ENCODE peak calls at places on chromosomes 3 and 15, in eight cellular contexts. N is RWPE2; R is neuronal stem cell; H is sigmoid colon; V is HCT116; D is OCI-LY7; F is tibial nerve; I is CD8-positive, alpha-beta T cell. X is an unnamed sample.

GRCh38 chr3:143658869-143659268 is 189.4 kb downstream of the SLC9A9 start:
- DNase-seq in F (no peak), D (no peak), H (no peak), V (no peak), R (no peak), I (no peak), N (no peak), X (no peak)

GRCh38 chr15:60589728-60590127 is 110.8 kb upstream of the ICE2 start:
- DNase-seq in D (no peak), V (no peak), H (no peak), F (no peak), I (no peak), N (no peak), R (no peak), X (no peak)

GRCh38 chr3:33940149-33940548 is 141.7 kb downstream of the PDCD6IP start:
- DNase-seq in F (no peak), H (no peak), I (no peak), V (no peak), D (no peak), R (no peak), N (no peak), X (no peak)

GRCh38 chr15:89482139-89482538 is 14.2 kb downstream of the RHCG start:
- DNase-seq in H (no peak), I (no peak), N (no peak), V (no peak), F (no peak), R (no peak), D (no peak), X (no peak)

GRCh38 chr3:117052356-117052755 is 342.8 kb downstream of the TUSC7 start:
- DNase-seq in V (no peak), R (no peak), I (no peak), H (no peak), D (no peak), F (peak; percentile 14), N (no peak), X (no peak)

GRCh38 chr15:55917881-55918296 is 75.5 kb downstream of the NEDD4 start:
- DNase-seq in H (no peak), R (no peak), V (peak; percentile 35), F (no peak), D (peak; percentile 22), N (no peak), I (no peak), X (peak; percentile 53)

GRCh38 chr3:117399311-117400068 is 689.9 kb downstream of the TUSC7 start:
- DNase-seq in V (no peak), F (no peak), I (no peak), H (no peak), D (no peak), N (no peak), R (peak; percentile 17), X (no peak)

GRCh38 chr3:126476166-126476975 is 680 bp upstream of the ZXDC start:
- DNase-seq in F (peak; percentile 53), R (peak; percentile 41), V (peak; percentile 54), H (no peak), D (no peak), N (peak; percentile 74), I (no peak), X (no peak)

GRCh38 chr15:26676115-26676514 is 96.8 kb downstream of the GABRB3 start:
- DNase-seq in R (no peak), F (no peak), N (no peak), H (no peak), I (no peak), D (no peak), V (no peak), X (no peak)

GRCh38 chr3:27165348-27165747 is 203.8 kb downstream of the NEK10 start:
- DNase-seq in I (no peak), F (no peak), H (no peak), N (no peak), D (no peak), V (no peak), R (no peak), X (no peak)

GRCh38 chr3:66472313-66473134 is 28.3 kb downstream of the LRIG1 start:
- DNase-seq in N (no peak), F (no peak), D (no peak), V (no peak), R (no peak), H (no peak), I (no peak), X (no peak)

GRCh38 chr3:154540950-154541604 is 111.1 kb upstream of the GPR149 start:
- DNase-seq in N (no peak), D (no peak), H (no peak), F (no peak), I (no peak), V (no peak), R (no peak), X (no peak)

GRCh38 chr3:179194931-179195330 is 46.8 kb downstream of the PIK3CA start:
- DNase-seq in I (no peak), F (no peak), V (no peak), N (no peak), D (no peak), R (no peak), H (no peak), X (no peak)

DNA sequence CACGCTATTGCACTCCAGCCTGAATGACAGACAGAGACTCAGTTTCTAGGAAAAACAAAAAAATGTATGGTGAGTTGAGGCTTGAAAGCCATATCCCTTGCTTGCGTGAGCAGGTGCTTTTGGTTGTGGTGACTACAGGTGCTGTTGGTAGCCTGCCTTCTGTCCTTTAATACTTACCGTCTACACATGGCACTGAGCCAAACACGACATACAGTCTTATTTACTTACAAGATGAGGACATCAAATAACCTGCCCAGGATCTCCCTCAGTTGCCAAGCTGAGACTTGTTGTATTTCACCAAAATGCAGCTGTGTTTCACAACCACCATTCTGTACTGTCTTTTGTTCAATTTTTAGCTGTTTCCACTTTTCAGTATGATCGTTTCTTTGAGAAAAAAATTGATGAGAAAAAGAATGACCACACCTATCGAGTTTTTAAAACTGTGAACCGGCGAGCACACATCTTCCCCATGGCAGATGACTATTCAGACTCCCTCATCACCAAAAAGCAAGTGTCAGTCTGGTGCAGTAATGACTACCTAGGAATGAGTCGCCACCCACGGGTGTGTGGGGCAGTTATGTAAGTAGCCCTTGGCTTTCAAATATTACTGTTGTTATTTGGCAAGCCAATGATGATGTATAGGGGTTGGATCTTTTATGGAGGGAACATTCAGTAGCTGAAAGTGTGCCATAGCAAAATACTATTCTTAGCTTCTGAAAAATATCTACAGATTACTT is 6.5 kb downstream of the ALAS1 start:
- DNase-seq in I (no peak), H (no peak), V (no peak), D (no peak), R (no peak), F (no peak), N (no peak), X (no peak)
- H3K36me3 ChIP-seq in I (peaks cover 53% of the 10 kb centered on the region), H (peaks cover 69% of the 10 kb centered on the region), V (peaks cover 73% of the 10 kb centered on the region), D (peaks cover 94% of the 10 kb centered on the region), R (peaks cover 97% of the 10 kb centered on the region), F (no peaks in the 10 kb centered on the region), N (peaks cover 97% of the 10 kb centered on the region), X (peaks cover 93% of the 10 kb centered on the region)

DNA sequence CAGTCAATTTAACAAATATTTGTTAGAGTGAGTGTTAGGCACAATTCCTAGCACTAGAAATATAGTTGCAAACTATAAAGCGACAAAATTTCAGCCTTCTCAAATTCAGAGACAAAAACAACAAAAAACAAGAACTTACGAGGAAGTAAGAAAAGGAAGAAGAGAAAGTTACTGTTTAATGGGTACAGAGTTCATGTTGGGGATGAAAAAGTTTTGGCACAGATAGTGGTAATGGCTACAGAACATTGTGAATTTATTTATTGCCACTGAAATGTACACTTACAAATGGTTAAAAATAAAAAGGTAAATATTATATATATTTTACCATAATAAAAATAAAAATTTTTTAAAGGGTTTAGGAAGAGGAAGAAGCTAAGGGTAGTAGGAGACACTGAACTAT is 21.3 kb downstream of the CCDC14 start:
- DNase-seq in D (no peak), N (no peak), F (no peak), R (no peak), I (no peak), H (no peak), V (no peak), X (no peak)
- H3K36me3 ChIP-seq in D (peaks cover 91% of the 10 kb centered on the region), N (peaks cover 88% of the 10 kb centered on the region), F (no peaks in the 10 kb centered on the region), R (peaks cover 100% of the 10 kb centered on the region), I (no peaks in the 10 kb centered on the region), H (peaks cover 10% of the 10 kb centered on the region), V (peaks cover 20% of the 10 kb centered on the region), X (peaks cover 38% of the 10 kb centered on the region)

GRCh38 chr3:38346584-38347410 is at the start of gene XYLB:
- DNase-seq in R (peak; percentile 69), N (peak; percentile 83), F (peak; percentile 77), V (peak; percentile 63), H (peak; percentile 90), I (peak; percentile 68), D (peak; percentile 86), X (peak; percentile 90)

GRCh38 chr3:38353151-38353550 is 6.6 kb downstream of the XYLB start:
- DNase-seq in V (no peak), D (no peak), I (no peak), R (no peak), H (no peak), N (no peak), F (no peak), X (no peak)

GRCh38 chr3:38347421-38348200 is 1.0 kb downstream of the XYLB start:
- DNase-seq in I (no peak), D (no peak), F (no peak), H (no peak), N (no peak), R (no peak), V (no peak), X (no peak)

GRCh38 chr3:38348903-38349302 is 2.3 kb downstream of the XYLB start:
- DNase-seq in H (no peak), I (no peak), R (no peak), V (no peak), F (no peak), N (no peak), D (no peak), X (no peak)

GRCh38 chr3:38349684-38350359 is 3.2 kb downstream of the XYLB start:
- DNase-seq in F (no peak), H (no peak), D (no peak), R (no peak), V (no peak), N (no peak), I (no peak), X (peak; percentile 10)
- H3K36me3 ChIP-seq in F (no peaks in the 10 kb centered on the region), H (no peaks in the 10 kb centered on the region), D (peaks cover 14% of the 10 kb centered on the region), R (peaks cover 45% of the 10 kb centered on the region), V (peaks cover 14% of the 10 kb centered on the region), N (peaks cover 17% of the 10 kb centered on the region), I (no peaks in the 10 kb centered on the region), X (peaks cover 35% of the 10 kb centered on the region)

DNA sequence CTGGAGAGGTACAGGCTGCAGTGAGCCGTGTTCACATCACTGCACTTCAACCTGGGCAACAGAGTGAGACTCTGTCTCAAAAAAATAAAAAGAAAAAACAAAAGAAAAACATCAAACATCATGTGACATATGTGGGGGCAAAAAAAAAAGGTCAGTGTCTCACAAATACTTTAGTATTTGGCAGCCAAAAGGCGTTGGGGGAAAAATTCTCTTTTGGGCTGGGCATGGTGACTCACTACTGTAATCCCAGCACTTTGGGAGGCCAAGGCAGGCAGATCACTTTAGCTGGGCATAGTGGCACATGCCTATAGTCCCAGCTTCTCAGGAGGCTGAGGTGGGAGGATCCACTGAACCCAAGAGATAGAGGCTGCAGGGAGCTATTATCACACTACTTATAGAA is 47.6 kb downstream of the TMCC1 start:
- DNase-seq in F (no peak), V (no peak), D (no peak), H (no peak), N (no peak), R (no peak), I (no peak), X (no peak)
- H3K36me3 ChIP-seq in F (no peaks in the 10 kb centered on the region), V (peaks cover under 1% of the 10 kb centered on the region), D (peaks cover 56% of the 10 kb centered on the region), H (no peaks in the 10 kb centered on the region), N (peaks cover 13% of the 10 kb centered on the region), R (peaks cover 26% of the 10 kb centered on the region), I (no peaks in the 10 kb centered on the region), X (no peaks in the 10 kb centered on the region)